ENCODE peak calls at places on chromosomes 12 and 14, in nine cellular contexts. R, Y, U, Z, C, K, L, P and T are unnamed samples.

GRCh38 chr14:100406505-100407131 is 83.5 kb downstream of the SLC25A47 start:
- DNase-seq in R (no peak), Y (no peak), U (peak; percentile 66), Z (peak; percentile 45), C (no peak), K (no peak), L (no peak), P (no peak), T (no peak)

GRCh38 chr12:41288188-41288811 is 100.2 kb downstream of the PDZRN4 start:
- DNase-seq in R (no peak), Y (no peak), U (peak; percentile 72), Z (no peak), C (no peak), K (no peak), L (no peak), P (no peak), T (no peak)

GRCh38 chr12:104715562-104716182 is 242.4 kb downstream of the SLC41A2 start:
- DNase-seq in R (no peak), Y (no peak), U (peak; percentile 66), Z (no peak), C (no peak), K (no peak), L (no peak), P (no peak), T (no peak)

GRCh38 chr12:45259732-45260480 is 44.0 kb downstream of the ANO6 start:
- DNase-seq in R (no peak), Y (no peak), U (no peak), Z (peak; percentile 55), C (no peak), K (no peak), L (no peak), P (no peak), T (no peak)

GRCh38 chr14:74985028-74985310 is 17.8 kb upstream of the EIF2B2 start:
- DNase-seq in R (no peak), Y (no peak), U (no peak), Z (no peak), C (no peak), K (no peak), L (no peak), P (no peak), T (no peak)

GRCh38 chr14:51369814-51370213 is 129.8 kb downstream of the TMX1 start:
- DNase-seq in R (no peak), Y (no peak), U (no peak), Z (no peak), C (no peak), K (no peak), L (no peak), P (no peak), T (peak; percentile 15)

GRCh38 chr12:27236498-27236897 is 7.6 kb upstream of the STK38L start:
- DNase-seq in R (no peak), Y (no peak), U (no peak), Z (peak; percentile 30), C (no peak), K (no peak), L (no peak), P (no peak), T (no peak)

GRCh38 chr12:84642201-84642600 is 270.4 kb downstream of the SLC6A15 start:
- DNase-seq in R (no peak), Y (no peak), U (no peak), Z (no peak), C (no peak), K (no peak), L (no peak), P (no peak), T (no peak)

GRCh38 chr14:102140750-102141145 is 1.1 kb downstream of the WDR20 start:
- DNase-seq in R (no peak), Y (no peak), U (no peak), Z (no peak), C (no peak), K (peak; percentile 18), L (no peak), P (no peak), T (no peak)

GRCh38 chr14:23640524-23641141 is 4.5 kb downstream of the DHRS2 start:
- DNase-seq in R (no peak), Y (peak; percentile 59), U (peak; percentile 78), Z (peak; percentile 2), C (no peak), K (peak; percentile 51), L (peak; percentile 46), P (no peak), T (no peak)

GRCh38 chr14:73786942-73787759 is 64.5 kb upstream of the PTGR2 start:
- DNase-seq in R (no peak), Y (peak; percentile 82), U (no peak), Z (peak; percentile 51), C (peak; percentile 62), K (no peak), L (no peak), P (peak; percentile 77), T (no peak)

GRCh38 chr12:29396774-29397173 is 15.8 kb upstream of the ERGIC2 start:
- DNase-seq in R (no peak), Y (no peak), U (no peak), Z (peak; percentile 45), C (no peak), K (no peak), L (no peak), P (no peak), T (no peak)

GRCh38 chr14:66624319-66624937 is 116.5 kb downstream of the GPHN start:
- DNase-seq in R (peak; percentile 3), Y (peak; percentile 59), U (no peak), Z (peak; percentile 56), C (peak; percentile 23), K (peak; percentile 93), L (peak; percentile 18), P (peak; percentile 25), T (peak; percentile 17)

GRCh38 chr12:118680361-118680963 is 300.9 kb upstream of the SRRM4 start:
- DNase-seq in R (no peak), Y (peak; percentile 41), U (no peak), Z (no peak), C (no peak), K (peak; percentile 3), L (no peak), P (no peak), T (no peak)

GRCh38 chr14:106619618-106620017 is 1093.2 kb downstream of the TMEM121 start:
- DNase-seq in R (no peak), Y (no peak), U (no peak), Z (no peak), C (no peak), K (no peak), L (no peak), P (no peak), T (no peak)

GRCh38 chr12:64120568-64120967 is 101.5 kb downstream of the KICS2 start:
- DNase-seq in R (no peak), Y (no peak), U (no peak), Z (no peak), C (no peak), K (no peak), L (no peak), P (no peak), T (no peak)

GRCh38 chr14:96303981-96304380 is 48.0 kb downstream of the BDKRB1 start:
- DNase-seq in R (no peak), Y (no peak), U (no peak), Z (no peak), C (no peak), K (no peak), L (no peak), P (no peak), T (no peak)

GRCh38 chr14:92093320-92093719 is 13.1 kb downstream of the ATXN3 start:
- DNase-seq in R (no peak), Y (no peak), U (no peak), Z (no peak), C (no peak), K (no peak), L (no peak), P (no peak), T (no peak)

GRCh38 chr14:21860172-21860571 is 186.6 kb upstream of the OR4E1 start:
- DNase-seq in R (no peak), Y (no peak), U (no peak), Z (no peak), C (no peak), K (no peak), L (no peak), P (no peak), T (no peak)

GRCh38 chr12:28192145-28192544 is 1.9 kb downstream of the CCDC91 start:
- DNase-seq in R (no peak), Y (no peak), U (no peak), Z (no peak), C (no peak), K (no peak), L (no peak), P (no peak), T (no peak)

GRCh38 chr12:112018571-112019237 is 5.5 kb downstream of the ERP29 start:
- DNase-seq in R (no peak), Y (no peak), U (no peak), Z (peak; percentile 73), C (no peak), K (no peak), L (no peak), P (no peak), T (no peak)

GRCh38 chr12:89874146-89874545 is 165.5 kb upstream of the ATP2B1 start:
- DNase-seq in R (no peak), Y (peak; percentile 44), U (no peak), Z (peak; percentile 64), C (no peak), K (no peak), L (no peak), P (no peak), T (no peak)

GRCh38 chr12:131694116-131694838 is 16.6 kb upstream of the SFSWAP start:
- DNase-seq in R (no peak), Y (no peak), U (no peak), Z (no peak), C (peak; percentile 28), K (no peak), L (no peak), P (no peak), T (no peak)

GRCh38 chr12:18752947-18753346 is 15.0 kb downstream of the CAPZA3 start:
- DNase-seq in R (no peak), Y (no peak), U (no peak), Z (no peak), C (no peak), K (no peak), L (no peak), P (no peak), T (no peak)

GRCh38 chr12:46214668-46215429 is 54.0 kb downstream of the SLC38A1 start:
- DNase-seq in R (no peak), Y (no peak), U (no peak), Z (peak; percentile 25), C (no peak), K (no peak), L (no peak), P (no peak), T (no peak)